ENCODE peak calls at places on chromosome 10, in nine cellular contexts. One of them, this sample, is unnamed.

GRCh38 chr10:124105045-124105444 is 11.6 kb upstream of the CHST15 start:
- DNase-seq in GM23338: no peak
- DNase-seq in WERI-Rb-1: no peak
- DNase-seq in NT2/D1: no peak
- DNase-seq in lower leg skin: no peak
- DNase-seq in testis: no peak
- DNase-seq in AG09309: no peak
- DNase-seq in adipocyte: no peak
- DNase-seq in body of pancreas: no peak
- DNase-seq in this sample: no peak

GRCh38 chr10:101071266-101071884 is 9.6 kb downstream of the KAZALD1 start:
- DNase-seq in GM23338: no peak
- DNase-seq in WERI-Rb-1: no peak
- DNase-seq in NT2/D1: no peak
- DNase-seq in lower leg skin: no peak
- DNase-seq in testis: peak
- DNase-seq in AG09309: no peak
- DNase-seq in adipocyte: no peak
- DNase-seq in body of pancreas: no peak
- DNase-seq in this sample: no peak

GRCh38 chr10:91424016-91424415 is 13.9 kb downstream of the HECTD2 start:
- DNase-seq in GM23338: no peak
- DNase-seq in WERI-Rb-1: no peak
- DNase-seq in NT2/D1: no peak
- DNase-seq in lower leg skin: no peak
- DNase-seq in testis: no peak
- DNase-seq in AG09309: no peak
- DNase-seq in adipocyte: no peak
- DNase-seq in body of pancreas: no peak
- DNase-seq in this sample: no peak

GRCh38 chr10:125208854-125209545 is 48.6 kb upstream of the CTBP2 start:
- DNase-seq in GM23338: no peak
- DNase-seq in WERI-Rb-1: no peak
- DNase-seq in NT2/D1: no peak
- DNase-seq in lower leg skin: no peak
- DNase-seq in testis: no peak
- DNase-seq in AG09309: no peak
- DNase-seq in adipocyte: no peak
- DNase-seq in body of pancreas: peak
- DNase-seq in this sample: no peak

GRCh38 chr10:74799840-74800239 is 26.6 kb upstream of the KAT6B start:
- DNase-seq in GM23338: no peak
- DNase-seq in WERI-Rb-1: no peak
- DNase-seq in NT2/D1: no peak
- DNase-seq in lower leg skin: no peak
- DNase-seq in testis: no peak
- DNase-seq in AG09309: peak
- DNase-seq in adipocyte: peak
- DNase-seq in body of pancreas: no peak
- DNase-seq in this sample: no peak

GRCh38 chr10:29304259-29305030 is 15.6 kb downstream of the LYZL1 start:
- DNase-seq in GM23338: peak
- DNase-seq in WERI-Rb-1: peak
- DNase-seq in NT2/D1: peak
- DNase-seq in lower leg skin: peak
- DNase-seq in testis: peak
- DNase-seq in AG09309: peak
- DNase-seq in adipocyte: peak
- DNase-seq in body of pancreas: peak
- DNase-seq in this sample: peak

GRCh38 chr10:132518572-132519381 is 18.8 kb upstream of the INPP5A start:
- DNase-seq in GM23338: peak
- DNase-seq in WERI-Rb-1: peak
- DNase-seq in NT2/D1: no peak
- DNase-seq in lower leg skin: no peak
- DNase-seq in testis: peak
- DNase-seq in AG09309: no peak
- DNase-seq in adipocyte: no peak
- DNase-seq in body of pancreas: peak
- DNase-seq in this sample: peak

GRCh38 chr10:30784896-30785605 is 155.5 kb upstream of the LYZL2 start:
- DNase-seq in GM23338: peak
- DNase-seq in WERI-Rb-1: peak
- DNase-seq in NT2/D1: peak
- DNase-seq in lower leg skin: peak
- DNase-seq in testis: peak
- DNase-seq in AG09309: no peak
- DNase-seq in adipocyte: peak
- DNase-seq in body of pancreas: peak
- DNase-seq in this sample: peak

GRCh38 chr10:6197274-6197673 is 5.5 kb upstream of the PFKFB3 start:
- DNase-seq in GM23338: no peak
- DNase-seq in WERI-Rb-1: no peak
- DNase-seq in NT2/D1: no peak
- DNase-seq in lower leg skin: no peak
- DNase-seq in testis: no peak
- DNase-seq in AG09309: no peak
- DNase-seq in adipocyte: no peak
- DNase-seq in body of pancreas: no peak
- DNase-seq in this sample: no peak
- H3K4me3 ChIP-seq in GM23338: no peak
- H3K4me3 ChIP-seq in WERI-Rb-1: no peak
- H3K4me3 ChIP-seq in NT2/D1: no peak
- H3K4me3 ChIP-seq in lower leg skin: no peak
- H3K4me3 ChIP-seq in testis: no peak
- H3K4me3 ChIP-seq in AG09309: no peak
- H3K4me3 ChIP-seq in adipocyte: no peak
- H3K4me3 ChIP-seq in body of pancreas: no peak
- H3K4me3 ChIP-seq in this sample: no peak

GRCh38 chr10:106931159-106931852 is 233.2 kb downstream of the SORCS1 start:
- DNase-seq in GM23338: no peak
- DNase-seq in WERI-Rb-1: no peak
- DNase-seq in NT2/D1: no peak
- DNase-seq in lower leg skin: peak
- DNase-seq in testis: no peak
- DNase-seq in AG09309: no peak
- DNase-seq in adipocyte: no peak
- DNase-seq in body of pancreas: no peak
- DNase-seq in this sample: peak

GRCh38 chr10:106938448-106939014 is 226.0 kb downstream of the SORCS1 start:
- DNase-seq in GM23338: no peak
- DNase-seq in WERI-Rb-1: no peak
- DNase-seq in NT2/D1: no peak
- DNase-seq in lower leg skin: no peak
- DNase-seq in testis: no peak
- DNase-seq in AG09309: no peak
- DNase-seq in adipocyte: no peak
- DNase-seq in body of pancreas: no peak
- DNase-seq in this sample: no peak

GRCh38 chr10:106930751-106931150 is 233.8 kb downstream of the SORCS1 start:
- DNase-seq in GM23338: no peak
- DNase-seq in WERI-Rb-1: no peak
- DNase-seq in NT2/D1: no peak
- DNase-seq in lower leg skin: no peak
- DNase-seq in testis: no peak
- DNase-seq in AG09309: no peak
- DNase-seq in adipocyte: no peak
- DNase-seq in body of pancreas: no peak
- DNase-seq in this sample: no peak

GRCh38 chr10:106931853-106932249 is 232.7 kb downstream of the SORCS1 start:
- DNase-seq in GM23338: no peak
- DNase-seq in WERI-Rb-1: no peak
- DNase-seq in NT2/D1: no peak
- DNase-seq in lower leg skin: no peak
- DNase-seq in testis: no peak
- DNase-seq in AG09309: no peak
- DNase-seq in adipocyte: no peak
- DNase-seq in body of pancreas: no peak
- DNase-seq in this sample: no peak

DNA sequence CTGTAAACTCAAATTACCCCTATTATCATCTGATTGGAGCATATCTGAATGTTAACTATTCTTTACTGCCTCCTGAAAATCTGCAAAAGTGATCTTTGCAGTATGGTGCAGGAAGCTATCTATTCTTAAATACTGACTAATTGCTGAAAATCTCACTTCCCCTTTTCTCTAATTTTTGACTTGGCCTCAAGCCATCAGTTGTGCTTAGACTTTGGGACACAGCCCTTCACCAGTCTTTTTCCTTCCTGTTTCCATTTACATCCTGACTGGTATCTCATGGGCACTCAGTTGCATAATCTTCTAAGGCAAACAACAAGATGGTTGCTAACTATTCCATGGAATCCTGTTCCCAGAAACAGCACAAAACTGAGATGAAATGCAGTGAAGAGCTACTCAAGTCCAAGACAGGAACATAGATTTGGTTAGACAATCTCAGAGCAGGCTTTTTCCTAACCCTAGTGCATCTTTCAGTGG is 228.5 kb downstream of the SORCS1 start:
- DNase-seq in GM23338: no peak
- DNase-seq in WERI-Rb-1: no peak
- DNase-seq in NT2/D1: no peak
- DNase-seq in lower leg skin: no peak
- DNase-seq in testis: no peak
- DNase-seq in AG09309: no peak
- DNase-seq in adipocyte: no peak
- DNase-seq in body of pancreas: no peak
- DNase-seq in this sample: no peak
- H3K4me3 ChIP-seq in GM23338: no peak
- H3K4me3 ChIP-seq in WERI-Rb-1: no peak
- H3K4me3 ChIP-seq in NT2/D1: no peak
- H3K4me3 ChIP-seq in lower leg skin: no peak
- H3K4me3 ChIP-seq in testis: no peak
- H3K4me3 ChIP-seq in AG09309: no peak
- H3K4me3 ChIP-seq in adipocyte: no peak
- H3K4me3 ChIP-seq in body of pancreas: no peak
- H3K4me3 ChIP-seq in this sample: no peak

GRCh38 chr10:122953827-122954730 is at the start of gene C10orf88:
- DNase-seq in GM23338: peak
- DNase-seq in WERI-Rb-1: peak
- DNase-seq in NT2/D1: peak
- DNase-seq in lower leg skin: peak
- DNase-seq in testis: peak
- DNase-seq in AG09309: peak
- DNase-seq in adipocyte: peak
- DNase-seq in body of pancreas: peak
- DNase-seq in this sample: peak

GRCh38 chr10:122954731-122955050 is 664 bp upstream of the C10orf88 start:
- DNase-seq in GM23338: no peak
- DNase-seq in WERI-Rb-1: no peak
- DNase-seq in NT2/D1: no peak
- DNase-seq in lower leg skin: no peak
- DNase-seq in testis: no peak
- DNase-seq in AG09309: no peak
- DNase-seq in adipocyte: no peak
- DNase-seq in body of pancreas: no peak
- DNase-seq in this sample: no peak

GRCh38 chr10:122962405-122962804 is 8.4 kb upstream of the C10orf88 start:
- DNase-seq in GM23338: no peak
- DNase-seq in WERI-Rb-1: no peak
- DNase-seq in NT2/D1: no peak
- DNase-seq in lower leg skin: no peak
- DNase-seq in testis: no peak
- DNase-seq in AG09309: no peak
- DNase-seq in adipocyte: no peak
- DNase-seq in body of pancreas: no peak
- DNase-seq in this sample: no peak

GRCh38 chr10:122955892-122956291 is 1.9 kb upstream of the C10orf88 start:
- DNase-seq in GM23338: no peak
- DNase-seq in WERI-Rb-1: no peak
- DNase-seq in NT2/D1: no peak
- DNase-seq in lower leg skin: no peak
- DNase-seq in testis: no peak
- DNase-seq in AG09309: no peak
- DNase-seq in adipocyte: no peak
- DNase-seq in body of pancreas: no peak
- DNase-seq in this sample: no peak

GRCh38 chr10:122957474-122957873 is 3.4 kb upstream of the C10orf88 start:
- DNase-seq in GM23338: no peak
- DNase-seq in WERI-Rb-1: no peak
- DNase-seq in NT2/D1: no peak
- DNase-seq in lower leg skin: no peak
- DNase-seq in testis: no peak
- DNase-seq in AG09309: no peak
- DNase-seq in adipocyte: no peak
- DNase-seq in body of pancreas: no peak
- DNase-seq in this sample: no peak
- H3K4me3 ChIP-seq in GM23338: no peak
- H3K4me3 ChIP-seq in WERI-Rb-1: no peak
- H3K4me3 ChIP-seq in NT2/D1: no peak
- H3K4me3 ChIP-seq in lower leg skin: no peak
- H3K4me3 ChIP-seq in testis: no peak
- H3K4me3 ChIP-seq in AG09309: no peak
- H3K4me3 ChIP-seq in adipocyte: no peak
- H3K4me3 ChIP-seq in body of pancreas: no peak
- H3K4me3 ChIP-seq in this sample: no peak

GRCh38 chr10:110670335-110670734 is 26.2 kb downstream of the RBM20 start:
- DNase-seq in GM23338: no peak
- DNase-seq in WERI-Rb-1: no peak
- DNase-seq in NT2/D1: no peak
- DNase-seq in lower leg skin: no peak
- DNase-seq in testis: no peak
- DNase-seq in AG09309: no peak
- DNase-seq in adipocyte: no peak
- DNase-seq in body of pancreas: no peak
- DNase-seq in this sample: no peak

GRCh38 chr10:110668443-110668842 is 24.3 kb downstream of the RBM20 start:
- DNase-seq in GM23338: no peak
- DNase-seq in WERI-Rb-1: no peak
- DNase-seq in NT2/D1: no peak
- DNase-seq in lower leg skin: no peak
- DNase-seq in testis: no peak
- DNase-seq in AG09309: no peak
- DNase-seq in adipocyte: no peak
- DNase-seq in body of pancreas: no peak
- DNase-seq in this sample: no peak

GRCh38 chr10:110666673-110667072 is 22.5 kb downstream of the RBM20 start:
- DNase-seq in GM23338: no peak
- DNase-seq in WERI-Rb-1: no peak
- DNase-seq in NT2/D1: no peak
- DNase-seq in lower leg skin: no peak
- DNase-seq in testis: no peak
- DNase-seq in AG09309: no peak
- DNase-seq in adipocyte: no peak
- DNase-seq in body of pancreas: no peak
- DNase-seq in this sample: no peak

GRCh38 chr10:110664483-110665420 is 20.6 kb downstream of the RBM20 start:
- DNase-seq in GM23338: no peak
- DNase-seq in WERI-Rb-1: no peak
- DNase-seq in NT2/D1: no peak
- DNase-seq in lower leg skin: no peak
- DNase-seq in testis: no peak
- DNase-seq in AG09309: peak
- DNase-seq in adipocyte: peak
- DNase-seq in body of pancreas: no peak
- DNase-seq in this sample: no peak

DNA sequence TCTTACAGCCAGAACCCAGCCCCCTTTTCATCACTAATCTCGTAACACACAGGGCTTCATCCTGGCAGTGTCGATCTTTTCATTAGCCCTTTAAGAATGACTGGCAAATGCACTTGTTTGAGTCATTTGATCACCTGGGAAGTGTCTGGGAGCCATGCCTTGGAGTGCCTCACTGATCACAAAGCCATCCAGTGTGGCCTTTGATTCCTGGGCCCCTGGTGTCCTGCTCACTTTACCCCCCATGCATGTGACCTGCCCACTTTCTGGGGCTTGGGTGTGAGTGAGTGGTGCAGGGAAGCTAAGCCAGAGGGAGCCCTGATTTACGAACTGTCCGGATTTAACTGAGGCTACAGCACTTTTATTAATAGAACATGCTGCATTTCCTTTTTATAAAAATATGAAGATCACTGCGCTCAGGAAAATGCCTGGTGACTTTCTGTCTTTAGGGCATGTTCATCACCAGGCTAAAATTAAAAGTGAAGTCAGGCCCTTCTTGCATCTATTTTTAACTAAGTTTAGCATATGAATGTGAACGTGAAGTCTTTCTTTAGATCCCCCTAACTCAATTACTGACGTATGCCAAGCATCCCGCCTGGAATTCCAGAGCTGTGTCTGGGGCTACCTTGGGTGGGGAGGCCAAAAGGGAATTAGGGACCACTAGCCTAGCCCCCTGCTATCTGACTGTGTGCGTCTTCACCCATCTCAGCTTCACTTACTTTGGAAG is 23.6 kb downstream of the RBM20 start:
- DNase-seq in GM23338: peak
- DNase-seq in WERI-Rb-1: no peak
- DNase-seq in NT2/D1: no peak
- DNase-seq in lower leg skin: no peak
- DNase-seq in testis: no peak
- DNase-seq in AG09309: no peak
- DNase-seq in adipocyte: no peak
- DNase-seq in body of pancreas: no peak
- DNase-seq in this sample: no peak
- H3K4me3 ChIP-seq in GM23338: peak
- H3K4me3 ChIP-seq in WERI-Rb-1: no peak
- H3K4me3 ChIP-seq in NT2/D1: peak
- H3K4me3 ChIP-seq in lower leg skin: no peak
- H3K4me3 ChIP-seq in testis: no peak
- H3K4me3 ChIP-seq in AG09309: no peak
- H3K4me3 ChIP-seq in adipocyte: no peak
- H3K4me3 ChIP-seq in body of pancreas: no peak
- H3K4me3 ChIP-seq in this sample: no peak